ENCODE peak calls at places on chromosomes 2 and 18, in seven cellular contexts. R is RWPE1, E is SHP77, T is tibial nerve, Y is SW480, N is nephron progenitor cell, O is epithelial cell of esophagus. B is an unnamed sample.

GRCh38 chr18:8943900-8944870 is 158.3 kb upstream of the NDUFV2 start:
- DNase-seq in T (no peak), O (no peak), E (no peak), R (no peak), N (no peak), Y (no peak), B (peak)

GRCh38 chr18:6731197-6731596 is 1.7 kb downstream of the ARHGAP28 start:
- DNase-seq in E (no peak), Y (no peak), T (no peak), R (no peak), O (peak), N (no peak), B (peak)

GRCh38 chr2:18119883-18120282 is 241.4 kb downstream of the KCNS3 start:
- DNase-seq in R (no peak), T (no peak), E (no peak), Y (no peak), O (no peak), N (no peak), B (peak)

GRCh38 chr2:61775956-61776570 is 77.8 kb downstream of the FAM161A start:
- DNase-seq in O (no peak), N (no peak), E (no peak), Y (no peak), R (no peak), T (no peak), B (no peak)

GRCh38 chr2:105487142-105488069 is 88.6 kb upstream of the FHL2 start:
- DNase-seq in R (no peak), N (no peak), O (no peak), E (no peak), T (peak), Y (no peak), B (peak)

GRCh38 chr2:235577404-235578330 is 83.8 kb downstream of the AGAP1 start:
- DNase-seq in T (peak), O (no peak), R (no peak), Y (no peak), N (peak), E (no peak), B (no peak)

GRCh38 chr2:183224933-183225332 is 100.7 kb downstream of the NUP35 start:
- DNase-seq in Y (no peak), N (no peak), O (no peak), E (no peak), R (no peak), T (no peak), B (peak)

GRCh38 chr18:67104700-67105284 is 411.7 kb downstream of the DSEL start:
- DNase-seq in T (peak), O (peak), Y (peak), E (peak), R (peak), N (peak), B (peak)

GRCh38 chr2:70702711-70703395 is 65.1 kb downstream of the ADD2 start:
- DNase-seq in Y (no peak), T (no peak), O (no peak), R (no peak), N (no peak), E (no peak), B (no peak)

GRCh38 chr2:230153390-230153976 is 66.3 kb downstream of the SP110 start:
- DNase-seq in N (peak), Y (no peak), R (no peak), O (no peak), T (no peak), E (no peak), B (peak)

GRCh38 chr18:31042391-31043181 is at the start of gene DSC3:
- DNase-seq in E (no peak), O (peak), T (no peak), Y (peak), N (peak), R (peak), B (no peak)

GRCh38 chr2:71423817-71424420 is 29.4 kb upstream of the DYSF start:
- DNase-seq in Y (no peak), N (no peak), T (no peak), R (no peak), E (no peak), O (no peak), B (no peak)

GRCh38 chr2:168671932-168672331 is 130.5 kb upstream of the NOSTRIN start:
- DNase-seq in E (no peak), Y (no peak), N (no peak), R (no peak), O (peak), T (no peak), B (no peak)

GRCh38 chr2:46298522-46299351 is 1.5 kb downstream of the EPAS1 start:
- DNase-seq in Y (peak), R (peak), N (peak), E (no peak), T (peak), O (peak), B (peak)

GRCh38 chr18:7177131-7177744 is 53.7 kb upstream of the LRRC30 start:
- DNase-seq in Y (peak), E (peak), N (peak), R (peak), T (peak), O (peak), B (peak)